ENCODE peak calls at places on chromosomes 2 and 18, in eight cellular contexts. C is Peyer's patch; T is right lobe of liver; P is upper lobe of right lung; F is naive thymus-derived CD4-positive, alpha-beta T cell; E is ovary; D is tibial nerve; M is CD8-positive, alpha-beta T cell. H is an unnamed sample.
A peak's percentile ranks its signal among the peaks of the same experiment; 100 is the strongest.

GRCh38 chr18:58213445-58213844 is 169.4 kb downstream of the NEDD4L start:
- DNase-seq in C (no peak), T (no peak), P (no peak), F (no peak), E (no peak), D (no peak), M (no peak), H (no peak)

GRCh38 chr18:25434771-25435461 is 83.0 kb upstream of the ZNF521 start:
- DNase-seq in C (no peak), T (no peak), P (no peak), F (no peak), E (no peak), D (no peak), M (no peak), H (no peak)

GRCh38 chr2:97812916-97813315 is 99.5 kb downstream of the ZAP70 start:
- DNase-seq in C (no peak), T (no peak), P (no peak), F (no peak), E (no peak), D (no peak), M (no peak), H (no peak)

GRCh38 chr2:66526171-66526570 is 91.2 kb downstream of the MEIS1 start:
- DNase-seq in C (no peak), T (no peak), P (no peak), F (no peak), E (no peak), D (no peak), M (no peak), H (no peak)

GRCh38 chr2:241659150-241659739 is 21.8 kb downstream of the ATG4B start:
- DNase-seq in C (no peak), T (no peak), P (no peak), F (peak; percentile 44), E (peak; percentile 77), D (peak; percentile 48), M (peak; percentile 32), H (peak; percentile 46)

GRCh38 chr2:234401376-234401775 is 95.5 kb downstream of the ARL4C start:
- DNase-seq in C (no peak), T (no peak), P (no peak), F (no peak), E (no peak), D (no peak), M (no peak), H (no peak)

GRCh38 chr2:203730866-203731265 is 24.4 kb downstream of the CD28 start:
- DNase-seq in C (no peak), T (no peak), P (no peak), F (no peak), E (no peak), D (no peak), M (no peak), H (no peak)

GRCh38 chr2:71458413-71459083 is 5.2 kb downstream of the DYSF start:
- DNase-seq in C (no peak), T (peak; percentile 61), P (no peak), F (no peak), E (no peak), D (no peak), M (no peak), H (no peak)

GRCh38 chr2:226905718-226906438 is 70.0 kb downstream of the RHBDD1 start:
- DNase-seq in C (no peak), T (no peak), P (no peak), F (no peak), E (no peak), D (no peak), M (no peak), H (no peak)

GRCh38 chr18:56711706-56712445 is 60.7 kb downstream of the WDR7 start:
- DNase-seq in C (no peak), T (no peak), P (no peak), F (no peak), E (no peak), D (no peak), M (no peak), H (no peak)

GRCh38 chr18:48922801-48923730 is 27.7 kb downstream of the SMAD7 start:
- DNase-seq in C (peak; percentile 51), T (no peak), P (peak; percentile 79), F (no peak), E (peak; percentile 70), D (peak; percentile 43), M (no peak), H (no peak)

GRCh38 chr18:12304351-12305210 is 3.5 kb upstream of the TUBB6 start:
- DNase-seq in C (no peak), T (no peak), P (no peak), F (no peak), E (no peak), D (no peak), M (no peak), H (no peak)

GRCh38 chr2:69200107-69200520 is 186.9 kb downstream of the GFPT1 start:
- DNase-seq in C (no peak), T (no peak), P (no peak), F (no peak), E (peak; percentile 77), D (no peak), M (no peak), H (no peak)

GRCh38 chr2:70726947-70727725 is 40.9 kb downstream of the ADD2 start:
- DNase-seq in C (no peak), T (no peak), P (no peak), F (no peak), E (no peak), D (no peak), M (no peak), H (no peak)

GRCh38 chr2:47641366-47641765 is 141.6 kb upstream of the MSH6 start:
- DNase-seq in C (no peak), T (no peak), P (no peak), F (no peak), E (no peak), D (no peak), M (no peak), H (no peak)

GRCh38 chr18:79965119-79965902 is 868 bp downstream of the HSBP1L1 start:
- DNase-seq in C (peak; percentile 78), T (peak; percentile 64), P (peak; percentile 80), F (peak; percentile 27), E (peak; percentile 63), D (no peak), M (no peak), H (peak; percentile 33)

GRCh38 chr2:100182494-100183355 is 40.3 kb upstream of the AFF3 start:
- DNase-seq in C (no peak), T (no peak), P (peak; percentile 21), F (no peak), E (no peak), D (no peak), M (no peak), H (no peak)

GRCh38 chr2:69693472-69694450 is 48.2 kb upstream of the ANXA4 start:
- DNase-seq in C (no peak), T (no peak), P (no peak), F (peak; percentile 82), E (no peak), D (no peak), M (peak; percentile 57), H (peak; percentile 85)

GRCh38 chr18:23226930-23227728 is 91.8 kb downstream of the CABLES1 start:
- DNase-seq in C (no peak), T (no peak), P (no peak), F (no peak), E (peak; percentile 74), D (no peak), M (no peak), H (no peak)

GRCh38 chr2:186927867-186928191 is 78.9 kb upstream of the ZSWIM2 start:
- DNase-seq in C (no peak), T (no peak), P (no peak), F (no peak), E (no peak), D (no peak), M (no peak), H (no peak)

GRCh38 chr2:189249171-189249570 is 69.6 kb upstream of the COL5A2 start:
- DNase-seq in C (no peak), T (no peak), P (no peak), F (no peak), E (no peak), D (no peak), M (no peak), H (no peak)

GRCh38 chr2:8462899-8463648 is 218.8 kb upstream of the ID2 start:
- DNase-seq in C (no peak), T (no peak), P (no peak), F (no peak), E (no peak), D (no peak), M (no peak), H (no peak)

GRCh38 chr2:233265899-233266431 is 14.5 kb downstream of the ATG16L1 start:
- DNase-seq in C (no peak), T (no peak), P (no peak), F (no peak), E (no peak), D (no peak), M (no peak), H (no peak)

DNA sequence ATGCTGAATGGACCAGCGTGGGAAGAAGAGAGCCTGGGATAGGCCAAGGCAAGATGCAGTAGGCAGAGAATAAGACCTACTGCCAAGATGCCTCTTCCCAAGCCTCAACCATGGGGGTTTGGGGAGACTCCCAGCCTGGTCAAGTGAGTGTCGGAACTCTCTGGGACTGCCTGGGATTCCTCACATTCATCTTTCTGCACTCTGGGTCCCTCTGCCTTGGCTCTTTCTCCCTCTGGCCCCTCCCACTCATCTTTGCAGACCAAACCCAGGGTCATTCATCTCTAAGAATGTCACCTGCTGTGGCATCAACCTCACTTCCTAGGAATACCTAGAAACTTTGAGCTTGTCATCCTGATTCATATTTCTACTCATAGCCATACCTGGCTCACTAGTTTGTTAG is 211.3 kb upstream of the HNRNPA3 start:
- DNase-seq in C (no peak), T (no peak), P (no peak), F (no peak), E (no peak), D (no peak), M (no peak), H (no peak)
- H3K4me1 ChIP-seq in C (peaks cover 6% of the 10 kb centered on the region), T (no peaks in the 10 kb centered on the region), P (no peaks in the 10 kb centered on the region), F (peaks cover 5% of the 10 kb centered on the region), E (no peaks in the 10 kb centered on the region), D (no peaks in the 10 kb centered on the region), M (no peaks in the 10 kb centered on the region), H (no peaks in the 10 kb centered on the region)

GRCh38 chr2:197085665-197086064 is 159.2 kb upstream of the PGAP1 start:
- DNase-seq in C (no peak), T (no peak), P (no peak), F (no peak), E (no peak), D (no peak), M (no peak), H (no peak)
- H3K27me3 ChIP-seq in C (no peaks in the 10 kb centered on the region), T (no peaks in the 10 kb centered on the region), P (no peaks in the 10 kb centered on the region), F (no peaks in the 10 kb centered on the region), E (no peaks in the 10 kb centered on the region), D (no peaks in the 10 kb centered on the region), M (no peaks in the 10 kb centered on the region), H (no peaks in the 10 kb centered on the region)

GRCh38 chr2:169001116-169001815 is 29.9 kb downstream of the ABCB11 start:
- DNase-seq in C (no peak), T (no peak), P (no peak), F (no peak), E (no peak), D (no peak), M (no peak), H (no peak)
- H3K4me1 ChIP-seq in C (no peaks in the 10 kb centered on the region), T (no peaks in the 10 kb centered on the region), P (no peaks in the 10 kb centered on the region), F (no peaks in the 10 kb centered on the region), E (no peaks in the 10 kb centered on the region), D (no peaks in the 10 kb centered on the region), M (no peaks in the 10 kb centered on the region), H (no peaks in the 10 kb centered on the region)

GRCh38 chr2:64470071-64470470 is 16.1 kb downstream of the LGALSL start:
- DNase-seq in C (no peak), T (no peak), P (no peak), F (no peak), E (no peak), D (no peak), M (no peak), H (no peak)
- H3K27me3 ChIP-seq in C (no peaks in the 10 kb centered on the region), T (no peaks in the 10 kb centered on the region), P (no peaks in the 10 kb centered on the region), F (no peaks in the 10 kb centered on the region), E (no peaks in the 10 kb centered on the region), D (no peaks in the 10 kb centered on the region), M (no peaks in the 10 kb centered on the region), H (no peaks in the 10 kb centered on the region)

GRCh38 chr18:63112681-63113080 is 206.9 kb downstream of the BCL2 start:
- DNase-seq in C (no peak), T (no peak), P (no peak), F (no peak), E (no peak), D (no peak), M (no peak), H (no peak)
- H3K4me1 ChIP-seq in C (peaks cover 3% of the 10 kb centered on the region), T (no peaks in the 10 kb centered on the region), P (peaks cover 5% of the 10 kb centered on the region), F (no peaks in the 10 kb centered on the region), E (peaks cover 2% of the 10 kb centered on the region), D (peaks cover 7% of the 10 kb centered on the region), M (peaks cover 10% of the 10 kb centered on the region), H (peaks cover under 1% of the 10 kb centered on the region)

H was measured in CD4-positive, alpha-beta memory T cell.